ENCODE peak calls at places on chromosomes 4 and X, in ten cellular contexts. One of them, this sample, is unnamed.
A peak's percentile ranks its signal among the peaks of the same experiment; 100 is the strongest.

GRCh38 chrX:86171366-86171765 is 23.1 kb downstream of the DACH2 start:
- DNase-seq in left lung: no peak
- DNase-seq in fibroblast of lung: no peak
- DNase-seq in brain microvascular endothelial cell: peak; percentile 35
- DNase-seq in cardiac muscle cell: peak; percentile 52
- DNase-seq in HCT116: no peak
- DNase-seq in AG09309: peak; percentile 5
- DNase-seq in tibial nerve: no peak
- DNase-seq in psoas muscle: no peak
- DNase-seq in AG04450: no peak
- DNase-seq in this sample: peak; percentile 12

GRCh38 chr4:1693131-1693896 is 9.2 kb upstream of the FAM53A start:
- DNase-seq in left lung: peak; percentile 91
- DNase-seq in fibroblast of lung: peak; percentile 67
- DNase-seq in brain microvascular endothelial cell: peak; percentile 38
- DNase-seq in cardiac muscle cell: peak; percentile 84
- DNase-seq in HCT116: peak; percentile 67
- DNase-seq in AG09309: no peak
- DNase-seq in tibial nerve: peak; percentile 41
- DNase-seq in psoas muscle: peak; percentile 85
- DNase-seq in AG04450: peak; percentile 50
- DNase-seq in this sample: peak; percentile 72

GRCh38 chr4:165810726-165811125 is 62.3 kb upstream of the TLL1 start:
- DNase-seq in left lung: no peak
- DNase-seq in fibroblast of lung: peak; percentile 30
- DNase-seq in brain microvascular endothelial cell: no peak
- DNase-seq in cardiac muscle cell: no peak
- DNase-seq in HCT116: no peak
- DNase-seq in AG09309: no peak
- DNase-seq in tibial nerve: no peak
- DNase-seq in psoas muscle: no peak
- DNase-seq in AG04450: no peak
- DNase-seq in this sample: peak; percentile 43

GRCh38 chrX:155048997-155049619 is 21.8 kb downstream of the CMC4 start:
- DNase-seq in left lung: no peak
- DNase-seq in fibroblast of lung: peak; percentile 43
- DNase-seq in brain microvascular endothelial cell: peak; percentile 43
- DNase-seq in cardiac muscle cell: peak; percentile 67
- DNase-seq in HCT116: no peak
- DNase-seq in AG09309: no peak
- DNase-seq in tibial nerve: no peak
- DNase-seq in psoas muscle: peak; percentile 49
- DNase-seq in AG04450: no peak
- DNase-seq in this sample: peak; percentile 68

GRCh38 chrX:47231167-47231566 is 1.6 kb upstream of the USP11 start:
- DNase-seq in left lung: no peak
- DNase-seq in fibroblast of lung: no peak
- DNase-seq in brain microvascular endothelial cell: no peak
- DNase-seq in cardiac muscle cell: no peak
- DNase-seq in HCT116: no peak
- DNase-seq in AG09309: no peak
- DNase-seq in tibial nerve: no peak
- DNase-seq in psoas muscle: no peak
- DNase-seq in AG04450: no peak
- DNase-seq in this sample: no peak

GRCh38 chrX:96182366-96182765 is 502.3 kb upstream of the DIAPH2 start:
- DNase-seq in left lung: no peak
- DNase-seq in fibroblast of lung: no peak
- DNase-seq in brain microvascular endothelial cell: peak; percentile 27
- DNase-seq in cardiac muscle cell: peak; percentile 61
- DNase-seq in HCT116: no peak
- DNase-seq in AG09309: no peak
- DNase-seq in tibial nerve: no peak
- DNase-seq in psoas muscle: no peak
- DNase-seq in AG04450: peak; percentile 1
- DNase-seq in this sample: peak; percentile 24

GRCh38 chr4:52984469-52984868 is 122.4 kb downstream of the RASL11B start:
- DNase-seq in left lung: no peak
- DNase-seq in fibroblast of lung: peak; percentile 33
- DNase-seq in brain microvascular endothelial cell: no peak
- DNase-seq in cardiac muscle cell: no peak
- DNase-seq in HCT116: no peak
- DNase-seq in AG09309: no peak
- DNase-seq in tibial nerve: no peak
- DNase-seq in psoas muscle: no peak
- DNase-seq in AG04450: no peak
- DNase-seq in this sample: peak; percentile 65

GRCh38 chrX:68175569-68175968 is 257.7 kb downstream of the OPHN1 start:
- DNase-seq in left lung: no peak
- DNase-seq in fibroblast of lung: peak; percentile 35
- DNase-seq in brain microvascular endothelial cell: peak; percentile 7
- DNase-seq in cardiac muscle cell: no peak
- DNase-seq in HCT116: no peak
- DNase-seq in AG09309: peak; percentile 17
- DNase-seq in tibial nerve: no peak
- DNase-seq in psoas muscle: no peak
- DNase-seq in AG04450: no peak
- DNase-seq in this sample: peak; percentile 93

GRCh38 chr4:184768296-184768695 is 34.4 kb upstream of the CENPU start:
- DNase-seq in left lung: no peak
- DNase-seq in fibroblast of lung: no peak
- DNase-seq in brain microvascular endothelial cell: no peak
- DNase-seq in cardiac muscle cell: no peak
- DNase-seq in HCT116: no peak
- DNase-seq in AG09309: no peak
- DNase-seq in tibial nerve: no peak
- DNase-seq in psoas muscle: no peak
- DNase-seq in AG04450: no peak
- DNase-seq in this sample: peak; percentile 26

GRCh38 chr4:147318581-147318980 is 162.3 kb upstream of the EDNRA start:
- DNase-seq in left lung: no peak
- DNase-seq in fibroblast of lung: peak; percentile 79
- DNase-seq in brain microvascular endothelial cell: no peak
- DNase-seq in cardiac muscle cell: no peak
- DNase-seq in HCT116: no peak
- DNase-seq in AG09309: no peak
- DNase-seq in tibial nerve: no peak
- DNase-seq in psoas muscle: no peak
- DNase-seq in AG04450: no peak
- DNase-seq in this sample: no peak

GRCh38 chr4:53508446-53508845 is 82.8 kb downstream of the LNX1 start:
- DNase-seq in left lung: no peak
- DNase-seq in fibroblast of lung: peak; percentile 87
- DNase-seq in brain microvascular endothelial cell: peak; percentile 68
- DNase-seq in cardiac muscle cell: no peak
- DNase-seq in HCT116: no peak
- DNase-seq in AG09309: peak; percentile 75
- DNase-seq in tibial nerve: no peak
- DNase-seq in psoas muscle: no peak
- DNase-seq in AG04450: peak; percentile 55
- DNase-seq in this sample: peak; percentile 96

GRCh38 chr4:113145147-113145518 is 95.7 kb downstream of the ANK2 start:
- DNase-seq in left lung: no peak
- DNase-seq in fibroblast of lung: no peak
- DNase-seq in brain microvascular endothelial cell: no peak
- DNase-seq in cardiac muscle cell: no peak
- DNase-seq in HCT116: no peak
- DNase-seq in AG09309: no peak
- DNase-seq in tibial nerve: no peak
- DNase-seq in psoas muscle: no peak
- DNase-seq in AG04450: no peak
- DNase-seq in this sample: no peak

GRCh38 chr4:121876976-121877773 is 6.9 kb upstream of the BBS7 start:
- DNase-seq in left lung: no peak
- DNase-seq in fibroblast of lung: peak; percentile 2
- DNase-seq in brain microvascular endothelial cell: no peak
- DNase-seq in cardiac muscle cell: no peak
- DNase-seq in HCT116: no peak
- DNase-seq in AG09309: no peak
- DNase-seq in tibial nerve: no peak
- DNase-seq in psoas muscle: no peak
- DNase-seq in AG04450: no peak
- DNase-seq in this sample: peak; percentile 8

GRCh38 chr4:56817840-56818491 is 3.5 kb downstream of the SPINK2 start:
- DNase-seq in left lung: no peak
- DNase-seq in fibroblast of lung: peak; percentile 49
- DNase-seq in brain microvascular endothelial cell: no peak
- DNase-seq in cardiac muscle cell: no peak
- DNase-seq in HCT116: no peak
- DNase-seq in AG09309: no peak
- DNase-seq in tibial nerve: no peak
- DNase-seq in psoas muscle: no peak
- DNase-seq in AG04450: no peak
- DNase-seq in this sample: no peak

GRCh38 chr4:72896515-72896914 is 173.0 kb downstream of the COX18 start:
- DNase-seq in left lung: no peak
- DNase-seq in fibroblast of lung: peak; percentile 92
- DNase-seq in brain microvascular endothelial cell: peak; percentile 87
- DNase-seq in cardiac muscle cell: no peak
- DNase-seq in HCT116: no peak
- DNase-seq in AG09309: peak; percentile 85
- DNase-seq in tibial nerve: peak; percentile 48
- DNase-seq in psoas muscle: no peak
- DNase-seq in AG04450: peak; percentile 46
- DNase-seq in this sample: peak; percentile 81

GRCh38 chrX:68841251-68842049 is 12.6 kb downstream of the EFNB1 start:
- DNase-seq in left lung: peak; percentile 80
- DNase-seq in fibroblast of lung: no peak
- DNase-seq in brain microvascular endothelial cell: no peak
- DNase-seq in cardiac muscle cell: no peak
- DNase-seq in HCT116: no peak
- DNase-seq in AG09309: no peak
- DNase-seq in tibial nerve: no peak
- DNase-seq in psoas muscle: no peak
- DNase-seq in AG04450: no peak
- DNase-seq in this sample: no peak

DNA sequence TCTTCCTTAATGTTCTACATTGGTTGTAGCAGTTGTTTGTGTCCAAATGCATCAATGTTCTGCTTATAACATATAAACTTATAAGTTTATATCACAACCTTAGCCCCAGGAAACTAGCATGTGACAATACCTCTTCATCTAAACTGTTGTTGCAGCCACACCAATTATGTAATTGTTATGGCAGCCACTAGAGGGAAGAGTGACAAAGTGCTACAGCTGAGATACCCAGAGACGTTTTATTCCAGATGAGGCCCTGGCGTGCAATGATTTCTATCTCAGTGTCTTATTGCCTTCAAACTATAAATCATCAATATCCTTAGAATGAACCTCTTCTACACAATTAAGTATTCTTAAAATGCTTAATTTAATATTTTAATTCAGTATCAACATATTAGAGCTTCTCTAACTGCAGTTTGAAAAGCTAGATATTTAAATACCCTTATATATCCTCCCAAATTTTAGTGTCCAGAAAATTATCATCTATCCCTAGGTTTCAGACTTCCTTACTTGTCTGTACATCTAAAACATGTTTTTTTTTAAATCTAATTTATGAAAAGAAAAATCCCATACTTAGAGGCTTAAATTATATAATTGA is 171.6 kb downstream of the PCDH10 start:
- DNase-seq in left lung: no peak
- DNase-seq in fibroblast of lung: peak; percentile 34
- DNase-seq in brain microvascular endothelial cell: peak; percentile 43
- DNase-seq in cardiac muscle cell: peak; percentile 57
- DNase-seq in HCT116: peak; percentile 33
- DNase-seq in AG09309: no peak
- DNase-seq in tibial nerve: no peak
- DNase-seq in psoas muscle: no peak
- DNase-seq in AG04450: no peak
- DNase-seq in this sample: peak; percentile 12
- TF ChIP-seq CTCF in left lung: peak; percentile 43
- TF ChIP-seq CTCF in fibroblast of lung: no peak
- TF ChIP-seq CTCF in brain microvascular endothelial cell: peak; percentile 76
- TF ChIP-seq CTCF in cardiac muscle cell: peak; percentile 69
- TF ChIP-seq CTCF in HCT116: peak; percentile 48
- TF ChIP-seq CTCF in AG09309: peak; percentile 28
- TF ChIP-seq CTCF in tibial nerve: peak; percentile 62
- TF ChIP-seq CTCF in psoas muscle: peak; percentile 18
- TF ChIP-seq CTCF in AG04450: peak; percentile 64
- TF ChIP-seq CTCF in this sample: peak; percentile 44

GRCh38 chr4:374298-375160 is 36.9 kb downstream of the ZNF141 start:
- DNase-seq in left lung: no peak
- DNase-seq in fibroblast of lung: no peak
- DNase-seq in brain microvascular endothelial cell: no peak
- DNase-seq in cardiac muscle cell: no peak
- DNase-seq in HCT116: no peak
- DNase-seq in AG09309: no peak
- DNase-seq in tibial nerve: no peak
- DNase-seq in psoas muscle: no peak
- DNase-seq in AG04450: no peak
- DNase-seq in this sample: no peak

GRCh38 chr4:373062-373839 is 35.6 kb downstream of the ZNF141 start:
- DNase-seq in left lung: no peak
- DNase-seq in fibroblast of lung: no peak
- DNase-seq in brain microvascular endothelial cell: no peak
- DNase-seq in cardiac muscle cell: no peak
- DNase-seq in HCT116: no peak
- DNase-seq in AG09309: no peak
- DNase-seq in tibial nerve: no peak
- DNase-seq in psoas muscle: no peak
- DNase-seq in AG04450: no peak
- DNase-seq in this sample: no peak
- H3K4me3 ChIP-seq in left lung: no peak overlapping the region
- H3K4me3 ChIP-seq in fibroblast of lung: no peak overlapping the region
- H3K4me3 ChIP-seq in brain microvascular endothelial cell: no peak overlapping the region
- H3K4me3 ChIP-seq in cardiac muscle cell: no peak overlapping the region
- H3K4me3 ChIP-seq in HCT116: no peak overlapping the region
- H3K4me3 ChIP-seq in AG09309: no peak overlapping the region
- H3K4me3 ChIP-seq in tibial nerve: no peak overlapping the region
- H3K4me3 ChIP-seq in psoas muscle: no peak overlapping the region
- H3K4me3 ChIP-seq in AG04450: no peak overlapping the region
- H3K4me3 ChIP-seq in this sample: no peak overlapping the region

DNA sequence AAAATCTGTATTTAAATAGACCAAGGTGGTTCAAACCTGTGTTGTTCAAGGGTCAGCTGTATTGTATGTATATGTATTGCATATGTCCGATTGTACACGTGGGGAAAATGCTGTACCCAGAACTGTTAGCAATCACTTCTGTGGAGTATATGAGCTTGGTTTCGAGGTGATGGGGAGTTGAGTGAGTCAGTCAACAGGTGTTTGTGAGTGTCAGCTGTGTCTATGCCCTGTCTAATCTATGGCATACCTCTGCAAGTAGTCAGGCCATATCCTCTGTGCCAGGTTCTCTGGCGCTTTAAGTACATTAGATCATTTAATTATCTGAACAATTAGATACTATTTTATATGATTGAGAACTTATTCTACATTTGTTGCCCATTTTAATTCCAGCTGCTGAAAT is 7.4 kb downstream of the ZRSR2 start:
- DNase-seq in left lung: no peak
- DNase-seq in fibroblast of lung: peak; percentile 8
- DNase-seq in brain microvascular endothelial cell: no peak
- DNase-seq in cardiac muscle cell: no peak
- DNase-seq in HCT116: no peak
- DNase-seq in AG09309: no peak
- DNase-seq in tibial nerve: no peak
- DNase-seq in psoas muscle: no peak
- DNase-seq in AG04450: no peak
- DNase-seq in this sample: no peak
- TF ChIP-seq CTCF in left lung: no peak
- TF ChIP-seq CTCF in fibroblast of lung: no peak
- TF ChIP-seq CTCF in brain microvascular endothelial cell: no peak
- TF ChIP-seq CTCF in cardiac muscle cell: no peak
- TF ChIP-seq CTCF in HCT116: no peak
- TF ChIP-seq CTCF in AG09309: no peak
- TF ChIP-seq CTCF in tibial nerve: no peak
- TF ChIP-seq CTCF in psoas muscle: no peak
- TF ChIP-seq CTCF in AG04450: no peak
- TF ChIP-seq CTCF in this sample: no peak

GRCh38 chrX:19810370-19810769 is 77.0 kb downstream of the SH3KBP1 start:
- DNase-seq in left lung: no peak
- DNase-seq in fibroblast of lung: no peak
- DNase-seq in brain microvascular endothelial cell: no peak
- DNase-seq in cardiac muscle cell: no peak
- DNase-seq in HCT116: no peak
- DNase-seq in AG09309: no peak
- DNase-seq in tibial nerve: no peak
- DNase-seq in psoas muscle: no peak
- DNase-seq in AG04450: no peak
- DNase-seq in this sample: no peak
- H3K4me3 ChIP-seq in left lung: no peak overlapping the region
- H3K4me3 ChIP-seq in fibroblast of lung: no peak overlapping the region
- H3K4me3 ChIP-seq in brain microvascular endothelial cell: no peak overlapping the region
- H3K4me3 ChIP-seq in cardiac muscle cell: no peak overlapping the region
- H3K4me3 ChIP-seq in HCT116: no peak overlapping the region
- H3K4me3 ChIP-seq in AG09309: no peak overlapping the region
- H3K4me3 ChIP-seq in tibial nerve: no peak overlapping the region
- H3K4me3 ChIP-seq in psoas muscle: no peak overlapping the region
- H3K4me3 ChIP-seq in AG04450: no peak overlapping the region
- H3K4me3 ChIP-seq in this sample: no peak overlapping the region